ENCODE peak calls at places on chromosomes 2 and 18, in four cellular contexts. G is lower leg skin; T is astrocyte of the spinal cord; N is stimulated activated CD8-positive, alpha-beta memory T cell treated with anti-CD3 and anti-CD28 coated beads, Interleukin-12 subunit alpha, Interleukin-12 subunit beta, amount 100 ng/mL, for 1 hour. I is an unnamed sample.

GRCh38 chr2:144362401-144362800 is 157.5 kb downstream of the ZEB2 start:
- DNase-seq in T (peak), N (no peak), G (no peak), I (no peak)

GRCh38 chr2:114937366-114937930 is 495.0 kb downstream of the DPP10 start:
- DNase-seq in T (no peak), G (no peak), N (no peak), I (no peak)

GRCh38 chr2:136582631-136583205 is 182.6 kb upstream of the THSD7B start:
- DNase-seq in N (no peak), G (no peak), T (peak), I (no peak)

GRCh38 chr2:229129738-229130371 is 141.2 kb downstream of the PID1 start:
- DNase-seq in G (no peak), N (no peak), T (peak), I (no peak)

GRCh38 chr18:26135563-26135962 is 1.9 kb downstream of the PSMA8 start:
- DNase-seq in N (no peak), G (no peak), T (no peak), I (no peak)

GRCh38 chr18:43514747-43515146 is 237.5 kb upstream of the SYT4 start:
- DNase-seq in G (no peak), N (no peak), T (no peak), I (no peak)

GRCh38 chr2:127080226-127080940 is 26.6 kb downstream of the BIN1 start:
- DNase-seq in N (peak), G (no peak), T (no peak), I (no peak)

GRCh38 chr2:72669121-72669520 is 156.7 kb downstream of the EXOC6B start:
- DNase-seq in N (no peak), G (no peak), T (peak), I (no peak)

GRCh38 chr2:85308951-85309555 is 18.7 kb downstream of the TGOLN2 start:
- DNase-seq in N (no peak), T (peak), G (no peak), I (peak)

GRCh38 chr2:234355052-234355720 is 141.7 kb downstream of the ARL4C start:
- DNase-seq in N (no peak), T (no peak), G (no peak), I (no peak)

GRCh38 chr2:241204010-241204384 is 15.5 kb downstream of the ANO7 start:
- DNase-seq in T (no peak), G (no peak), N (no peak), I (no peak)

GRCh38 chr2:201938151-201938815 is 95.4 kb upstream of the FZD7 start:
- DNase-seq in T (no peak), N (no peak), G (no peak), I (no peak)

GRCh38 chr18:63155169-63155852 is 164.3 kb downstream of the BCL2 start:
- DNase-seq in T (no peak), N (peak), G (peak), I (peak)

GRCh38 chr2:85247591-85247990 is 80.2 kb downstream of the TGOLN2 start:
- DNase-seq in N (no peak), G (no peak), T (no peak), I (no peak)

GRCh38 chr2:120881981-120882788 is 146.5 kb downstream of the GLI2 start:
- DNase-seq in T (no peak), G (no peak), N (no peak), I (no peak)

GRCh38 chr2:234081970-234082822 is 31.7 kb downstream of the SPP2 start:
- DNase-seq in G (peak), N (no peak), T (no peak), I (peak)

GRCh38 chr2:25324905-25325592 is 16.7 kb downstream of the DNMT3A start:
- DNase-seq in T (peak), G (no peak), N (no peak), I (no peak)

GRCh38 chr2:32425719-32426141 is 68.9 kb downstream of the BIRC6 start:
- DNase-seq in G (no peak), N (no peak), T (peak), I (no peak)

GRCh38 chr18:79077181-79077580 is 8.0 kb downstream of the ATP9B start:
- DNase-seq in G (no peak), T (no peak), N (no peak), I (no peak)

GRCh38 chr2:241188386-241189092 is at the start of gene ANO7:
- DNase-seq in T (no peak), N (no peak), G (no peak), I (peak)